ENCODE peak calls at places on chromosome 16, in seven cellular contexts. One of them, this sample, is unnamed.

GRCh38 chr16:69187891-69188451 is 1.0 kb downstream of the SNTB2 start:
- DNase-seq in stomach: peak; percentile 43
- DNase-seq in kidney: no peak
- DNase-seq in coronary artery: no peak
- DNase-seq in right cardiac atrium: peak; percentile 83
- DNase-seq in CD4-positive, alpha-beta memory T cell: peak; percentile 57
- DNase-seq in colonic mucosa: peak; percentile 45
- DNase-seq in this sample: no peak

GRCh38 chr16:19179890-19180490 is 11.9 kb downstream of the SYT17 start:
- DNase-seq in CD4-positive, alpha-beta memory T cell: no peak
- DNase-seq in colonic mucosa: peak; percentile 71
- DNase-seq in stomach: peak; percentile 72
- DNase-seq in right cardiac atrium: peak; percentile 85
- DNase-seq in kidney: no peak
- DNase-seq in coronary artery: no peak
- DNase-seq in this sample: no peak

GRCh38 chr16:1938316-1938715 is 4.7 kb downstream of the MSRB1 start:
- DNase-seq in stomach: no peak
- DNase-seq in right cardiac atrium: peak; percentile 68
- DNase-seq in colonic mucosa: no peak
- DNase-seq in kidney: no peak
- DNase-seq in CD4-positive, alpha-beta memory T cell: no peak
- DNase-seq in coronary artery: no peak
- DNase-seq in this sample: no peak

GRCh38 chr16:30951785-30952184 is 2.9 kb downstream of the ORAI3 start:
- DNase-seq in CD4-positive, alpha-beta memory T cell: no peak
- DNase-seq in kidney: no peak
- DNase-seq in colonic mucosa: peak; percentile 41
- DNase-seq in stomach: peak; percentile 81
- DNase-seq in right cardiac atrium: peak; percentile 94
- DNase-seq in coronary artery: peak; percentile 89
- DNase-seq in this sample: no peak

GRCh38 chr16:46482895-46483294 is 138.3 kb downstream of the SHCBP1 start:
- DNase-seq in coronary artery: no peak
- DNase-seq in colonic mucosa: no peak
- DNase-seq in CD4-positive, alpha-beta memory T cell: no peak
- DNase-seq in kidney: no peak
- DNase-seq in stomach: no peak
- DNase-seq in right cardiac atrium: no peak
- DNase-seq in this sample: no peak

GRCh38 chr16:82846806-82847205 is 220.0 kb downstream of the CDH13 start:
- DNase-seq in right cardiac atrium: no peak
- DNase-seq in kidney: no peak
- DNase-seq in CD4-positive, alpha-beta memory T cell: no peak
- DNase-seq in coronary artery: no peak
- DNase-seq in stomach: no peak
- DNase-seq in colonic mucosa: no peak
- DNase-seq in this sample: no peak

GRCh38 chr16:67093098-67093732 is 16.5 kb upstream of the PHAF1 start:
- DNase-seq in coronary artery: no peak
- DNase-seq in CD4-positive, alpha-beta memory T cell: no peak
- DNase-seq in colonic mucosa: no peak
- DNase-seq in kidney: no peak
- DNase-seq in stomach: no peak
- DNase-seq in right cardiac atrium: no peak
- DNase-seq in this sample: no peak

GRCh38 chr16:20906225-20906870 is 5.8 kb downstream of the LYRM1 start:
- DNase-seq in right cardiac atrium: no peak
- DNase-seq in colonic mucosa: no peak
- DNase-seq in coronary artery: no peak
- DNase-seq in stomach: no peak
- DNase-seq in CD4-positive, alpha-beta memory T cell: no peak
- DNase-seq in kidney: no peak
- DNase-seq in this sample: no peak

GRCh38 chr16:85460983-85461813 is 151.9 kb upstream of the GSE1 start:
- DNase-seq in CD4-positive, alpha-beta memory T cell: no peak
- DNase-seq in coronary artery: no peak
- DNase-seq in right cardiac atrium: peak; percentile 76
- DNase-seq in kidney: no peak
- DNase-seq in colonic mucosa: peak; percentile 52
- DNase-seq in stomach: no peak
- DNase-seq in this sample: no peak

GRCh38 chr16:84503751-84504395 is 586 bp downstream of the MEAK7 start:
- DNase-seq in right cardiac atrium: peak; percentile 51
- DNase-seq in coronary artery: no peak
- DNase-seq in CD4-positive, alpha-beta memory T cell: no peak
- DNase-seq in colonic mucosa: no peak
- DNase-seq in stomach: no peak
- DNase-seq in kidney: no peak
- DNase-seq in this sample: no peak

GRCh38 chr16:47574091-47575054 is 113.2 kb downstream of the PHKB start:
- DNase-seq in right cardiac atrium: no peak
- DNase-seq in stomach: no peak
- DNase-seq in CD4-positive, alpha-beta memory T cell: peak; percentile 9
- DNase-seq in colonic mucosa: no peak
- DNase-seq in kidney: no peak
- DNase-seq in coronary artery: no peak
- DNase-seq in this sample: no peak

GRCh38 chr16:25771216-25771615 is 79.5 kb downstream of the HS3ST4 start:
- DNase-seq in colonic mucosa: no peak
- DNase-seq in coronary artery: no peak
- DNase-seq in right cardiac atrium: no peak
- DNase-seq in stomach: no peak
- DNase-seq in CD4-positive, alpha-beta memory T cell: no peak
- DNase-seq in kidney: no peak
- DNase-seq in this sample: no peak

GRCh38 chr16:84732674-84733352 is 33.0 kb downstream of the USP10 start:
- DNase-seq in coronary artery: no peak
- DNase-seq in stomach: no peak
- DNase-seq in CD4-positive, alpha-beta memory T cell: no peak
- DNase-seq in kidney: no peak
- DNase-seq in colonic mucosa: peak; percentile 64
- DNase-seq in right cardiac atrium: no peak
- DNase-seq in this sample: no peak

GRCh38 chr16:88806491-88807111 is 3.0 kb downstream of the CDT1 start:
- DNase-seq in kidney: peak; percentile 79
- DNase-seq in coronary artery: no peak
- DNase-seq in CD4-positive, alpha-beta memory T cell: no peak
- DNase-seq in colonic mucosa: no peak
- DNase-seq in stomach: no peak
- DNase-seq in right cardiac atrium: peak; percentile 61
- DNase-seq in this sample: no peak

GRCh38 chr16:71367243-71367976 is 8.9 kb downstream of the CALB2 start:
- DNase-seq in kidney: no peak
- DNase-seq in CD4-positive, alpha-beta memory T cell: no peak
- DNase-seq in colonic mucosa: peak; percentile 54
- DNase-seq in right cardiac atrium: no peak
- DNase-seq in stomach: peak; percentile 28
- DNase-seq in coronary artery: no peak
- DNase-seq in this sample: no peak

GRCh38 chr16:3363793-3364192 is 8.1 kb downstream of the OR2C1 start:
- DNase-seq in kidney: no peak
- DNase-seq in coronary artery: no peak
- DNase-seq in stomach: no peak
- DNase-seq in CD4-positive, alpha-beta memory T cell: no peak
- DNase-seq in right cardiac atrium: no peak
- DNase-seq in colonic mucosa: no peak
- DNase-seq in this sample: no peak

DNA sequence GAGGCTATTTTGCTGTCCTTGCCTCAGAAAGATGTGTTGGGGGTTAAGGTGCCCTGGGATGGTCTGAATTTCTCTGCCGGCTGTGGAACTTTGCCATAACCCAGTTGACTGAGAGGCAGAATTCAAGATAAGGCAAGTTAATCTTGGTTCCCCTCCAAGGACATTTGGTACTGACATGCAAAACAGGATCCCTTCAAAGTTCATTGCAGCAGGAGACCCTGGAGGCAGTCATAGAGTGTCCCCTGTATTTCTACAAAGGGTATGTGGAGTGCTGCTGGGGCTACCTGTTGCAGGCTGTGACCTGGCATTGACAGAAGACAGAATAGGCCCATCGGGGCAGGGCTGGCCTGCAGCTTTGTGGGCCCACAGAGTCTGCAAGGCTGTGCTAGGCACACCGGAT is 135.6 kb upstream of the IRX3 start:
- DNase-seq in right cardiac atrium: peak; percentile 75
- DNase-seq in coronary artery: no peak
- DNase-seq in CD4-positive, alpha-beta memory T cell: no peak
- DNase-seq in kidney: no peak
- DNase-seq in colonic mucosa: no peak
- DNase-seq in stomach: peak; percentile 62
- DNase-seq in this sample: no peak
- H3K27ac ChIP-seq in right cardiac atrium: peak overlapping the region; percentile 44
- H3K27ac ChIP-seq in coronary artery: peak overlapping the region; percentile 13
- H3K27ac ChIP-seq in CD4-positive, alpha-beta memory T cell: no peak overlapping the region
- H3K27ac ChIP-seq in kidney: no peak overlapping the region
- H3K27ac ChIP-seq in colonic mucosa: no peak overlapping the region
- H3K27ac ChIP-seq in stomach: peak overlapping the region; percentile 43
- H3K27ac ChIP-seq in this sample: no peak overlapping the region

GRCh38 chr16:90020260-90020837 is 1.1 kb upstream of the DBNDD1 start:
- DNase-seq in CD4-positive, alpha-beta memory T cell: no peak
- DNase-seq in colonic mucosa: no peak
- DNase-seq in right cardiac atrium: no peak
- DNase-seq in coronary artery: no peak
- DNase-seq in stomach: no peak
- DNase-seq in kidney: no peak
- DNase-seq in this sample: no peak

GRCh38 chr16:90023078-90023447 is 3.8 kb upstream of the DBNDD1 start:
- DNase-seq in right cardiac atrium: no peak
- DNase-seq in CD4-positive, alpha-beta memory T cell: no peak
- DNase-seq in stomach: no peak
- DNase-seq in colonic mucosa: no peak
- DNase-seq in coronary artery: no peak
- DNase-seq in kidney: no peak
- DNase-seq in this sample: no peak

GRCh38 chr16:90020838-90021382 is 1.7 kb upstream of the DBNDD1 start:
- DNase-seq in right cardiac atrium: no peak
- DNase-seq in stomach: no peak
- DNase-seq in kidney: no peak
- DNase-seq in colonic mucosa: no peak
- DNase-seq in coronary artery: no peak
- DNase-seq in CD4-positive, alpha-beta memory T cell: no peak
- DNase-seq in this sample: peak; percentile 16

GRCh38 chr16:90019543-90020259 is 445 bp upstream of the DBNDD1 start:
- DNase-seq in coronary artery: no peak
- DNase-seq in CD4-positive, alpha-beta memory T cell: peak; percentile 48
- DNase-seq in colonic mucosa: peak; percentile 40
- DNase-seq in kidney: no peak
- DNase-seq in right cardiac atrium: no peak
- DNase-seq in stomach: peak; percentile 40
- DNase-seq in this sample: peak; percentile 20

DNA sequence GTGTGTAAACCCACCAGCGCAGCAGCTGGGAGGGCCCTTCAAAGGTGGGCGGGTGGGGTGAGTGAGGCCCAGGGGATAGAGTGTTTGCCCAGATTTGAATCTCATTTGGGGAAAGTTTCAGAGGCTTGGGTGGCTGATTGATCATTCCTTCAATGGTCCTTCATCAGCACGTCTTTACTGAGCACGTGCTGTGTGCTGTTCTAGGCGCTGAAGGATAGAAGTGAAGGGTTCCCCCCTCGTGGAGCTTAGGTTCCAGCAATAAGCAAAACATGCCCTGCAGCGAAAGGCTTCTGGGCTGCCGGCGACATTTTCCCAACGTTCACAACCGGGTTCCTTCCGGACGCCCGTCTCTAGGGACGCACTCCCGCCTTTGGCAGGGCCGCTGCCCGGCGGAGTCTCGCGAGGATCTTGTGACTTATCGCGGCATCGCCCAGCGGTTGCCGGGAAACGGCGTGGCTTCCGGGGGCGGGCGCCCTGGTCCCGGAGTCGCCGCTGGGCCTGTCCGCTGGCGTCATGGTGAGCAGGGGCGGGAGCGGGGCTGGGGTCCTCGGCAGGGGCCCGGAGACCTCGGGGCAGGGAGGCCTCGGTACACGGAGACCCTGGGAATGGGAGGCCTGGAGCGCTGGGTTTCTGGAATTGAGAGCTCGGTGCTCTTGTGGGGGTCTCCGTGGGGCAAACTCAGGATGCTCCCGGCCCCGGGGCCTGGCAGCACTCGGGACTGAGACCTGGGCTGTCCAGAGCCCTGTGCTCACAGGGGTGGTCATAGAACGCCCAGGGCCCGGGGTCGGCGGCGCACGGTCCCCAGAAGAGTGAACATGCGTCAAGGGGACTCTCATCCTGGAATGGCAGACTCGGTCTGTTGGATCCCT is 3.2 kb upstream of the DBNDD1 start:
- DNase-seq in coronary artery: peak; percentile 91
- DNase-seq in kidney: peak; percentile 97
- DNase-seq in right cardiac atrium: peak; percentile 97
- DNase-seq in stomach: peak; percentile 95
- DNase-seq in colonic mucosa: peak; percentile 95
- DNase-seq in CD4-positive, alpha-beta memory T cell: peak; percentile 73
- DNase-seq in this sample: peak; percentile 70
- H3K27ac ChIP-seq in coronary artery: peak overlapping the region; percentile 64
- H3K27ac ChIP-seq in kidney: peak overlapping the region; percentile 63
- H3K27ac ChIP-seq in right cardiac atrium: peak overlapping the region; percentile 9
- H3K27ac ChIP-seq in stomach: peak overlapping the region; percentile 74
- H3K27ac ChIP-seq in colonic mucosa: peak overlapping the region; percentile 13
- H3K27ac ChIP-seq in CD4-positive, alpha-beta memory T cell: peak overlapping the region; percentile 51
- H3K27ac ChIP-seq in this sample: peak overlapping the region; percentile 80

GRCh38 chr16:58459344-58460218 is 40.4 kb upstream of the NDRG4 start:
- DNase-seq in kidney: no peak
- DNase-seq in right cardiac atrium: no peak
- DNase-seq in colonic mucosa: no peak
- DNase-seq in coronary artery: no peak
- DNase-seq in CD4-positive, alpha-beta memory T cell: no peak
- DNase-seq in stomach: no peak
- DNase-seq in this sample: peak; percentile 74
- H3K27ac ChIP-seq in kidney: no peak overlapping the region
- H3K27ac ChIP-seq in right cardiac atrium: no peak overlapping the region
- H3K27ac ChIP-seq in colonic mucosa: no peak overlapping the region
- H3K27ac ChIP-seq in coronary artery: no peak overlapping the region
- H3K27ac ChIP-seq in CD4-positive, alpha-beta memory T cell: no peak overlapping the region
- H3K27ac ChIP-seq in stomach: no peak overlapping the region
- H3K27ac ChIP-seq in this sample: peak overlapping the region; percentile 44

GRCh38 chr16:86557587-86557986 is 2.6 kb upstream of the MTHFSD start:
- DNase-seq in coronary artery: no peak
- DNase-seq in colonic mucosa: no peak
- DNase-seq in stomach: no peak
- DNase-seq in kidney: no peak
- DNase-seq in right cardiac atrium: no peak
- DNase-seq in CD4-positive, alpha-beta memory T cell: no peak
- DNase-seq in this sample: no peak

GRCh38 chr16:86554917-86555762 is at the start of gene MTHFSD:
- DNase-seq in coronary artery: peak; percentile 96
- DNase-seq in CD4-positive, alpha-beta memory T cell: peak; percentile 95
- DNase-seq in right cardiac atrium: peak; percentile 97
- DNase-seq in stomach: peak; percentile 94
- DNase-seq in kidney: peak; percentile 98
- DNase-seq in colonic mucosa: peak; percentile 95
- DNase-seq in this sample: peak; percentile 77

GRCh38 chr16:86554599-86554916 is 477 bp downstream of the MTHFSD start:
- DNase-seq in colonic mucosa: no peak
- DNase-seq in kidney: no peak
- DNase-seq in stomach: no peak
- DNase-seq in right cardiac atrium: no peak
- DNase-seq in CD4-positive, alpha-beta memory T cell: no peak
- DNase-seq in coronary artery: no peak
- DNase-seq in this sample: no peak

GRCh38 chr16:86556576-86556975 is 1.5 kb upstream of the MTHFSD start:
- DNase-seq in coronary artery: no peak
- DNase-seq in kidney: no peak
- DNase-seq in CD4-positive, alpha-beta memory T cell: no peak
- DNase-seq in colonic mucosa: no peak
- DNase-seq in stomach: no peak
- DNase-seq in right cardiac atrium: peak; percentile 40
- DNase-seq in this sample: no peak

GRCh38 chr16:86555763-86556130 is 712 bp upstream of the MTHFSD start:
- DNase-seq in coronary artery: no peak
- DNase-seq in colonic mucosa: no peak
- DNase-seq in right cardiac atrium: peak; percentile 42
- DNase-seq in kidney: peak; percentile 74
- DNase-seq in stomach: no peak
- DNase-seq in CD4-positive, alpha-beta memory T cell: no peak
- DNase-seq in this sample: no peak
- H3K27ac ChIP-seq in coronary artery: no peak overlapping the region
- H3K27ac ChIP-seq in colonic mucosa: no peak overlapping the region
- H3K27ac ChIP-seq in right cardiac atrium: no peak overlapping the region
- H3K27ac ChIP-seq in kidney: no peak overlapping the region
- H3K27ac ChIP-seq in stomach: no peak overlapping the region
- H3K27ac ChIP-seq in CD4-positive, alpha-beta memory T cell: peak overlapping the region; percentile 87
- H3K27ac ChIP-seq in this sample: no peak overlapping the region